ENCODE peak calls at places on chromosome X, in seven cellular contexts. M, X, D, J, A, G and S are unnamed samples.

GRCh38 chrX:26071618-26072017 is 66.5 kb upstream of the MAGEB18 start:
- DNase-seq in D (no peak), X (no peak), M (no peak), J (no peak), A (no peak), G (no peak), S (no peak)

GRCh38 chrX:117743469-117744251 is 372.9 kb downstream of the KLHL13 start:
- DNase-seq in G (no peak), M (no peak), J (no peak), A (peak; percentile 2), X (no peak), D (peak; percentile 32), S (peak; percentile 6)

GRCh38 chrX:71214604-71215334 is 8.3 kb upstream of the GJB1 start:
- DNase-seq in A (no peak), J (no peak), M (no peak), G (no peak), D (no peak), X (no peak), S (no peak)

GRCh38 chrX:19750028-19750786 is 137.2 kb downstream of the SH3KBP1 start:
- DNase-seq in G (no peak), A (no peak), J (no peak), M (no peak), X (no peak), D (no peak), S (no peak)

GRCh38 chrX:42778096-42778495 is at the start of gene PPP1R2C:
- DNase-seq in G (no peak), X (no peak), A (no peak), J (no peak), M (no peak), D (no peak), S (no peak)

GRCh38 chrX:54807524-54808108 is at the start of gene MAGED2:
- DNase-seq in X (peak; percentile 24), M (no peak), G (peak; percentile 1), A (peak; percentile 44), D (peak; percentile 7), J (peak; percentile 37), S (no peak)

GRCh38 chrX:48958635-48959094 is 1.3 kb upstream of the OTUD5 start:
- DNase-seq in D (peak; percentile 19), A (no peak), M (no peak), X (no peak), G (peak; percentile 21), J (peak; percentile 47), S (peak; percentile 25)

GRCh38 chrX:15686818-15687685 is 22.4 kb upstream of the CLTRN start:
- DNase-seq in J (no peak), A (peak; percentile 48), D (peak; percentile 68), M (no peak), G (peak; percentile 59), X (no peak), S (no peak)

GRCh38 chrX:129540068-129540653 is at the start of gene OCRL:
- DNase-seq in D (peak; percentile 55), J (peak; percentile 66), A (peak; percentile 41), X (no peak), G (peak; percentile 22), M (peak; percentile 45), S (peak; percentile 52)

GRCh38 chrX:104564921-104565703 is 887 bp upstream of the IL1RAPL2 start:
- DNase-seq in D (no peak), X (no peak), M (no peak), A (no peak), G (no peak), J (no peak), S (no peak)